ENCODE peak calls at places on chromosome 7, in seven cellular contexts. B, V, Y, W, P, L and A are unnamed samples.
A peak's percentile ranks its signal among the peaks of the same experiment; 100 is the strongest.

GRCh38 chr7:2009541-2010001 is 223.2 kb downstream of the MAD1L1 start:
- DNase-seq in B (no peak), V (no peak), Y (no peak), W (no peak), P (no peak), L (peak; percentile 26), A (no peak)

GRCh38 chr7:152522551-152522950 is 86.7 kb upstream of the KMT2C start:
- DNase-seq in B (no peak), V (no peak), Y (no peak), W (no peak), P (no peak), L (peak; percentile 74), A (no peak)

GRCh38 chr7:131016230-131016629 is 282.2 kb upstream of the KLF14 start:
- DNase-seq in B (no peak), V (no peak), Y (no peak), W (no peak), P (no peak), L (no peak), A (no peak)

GRCh38 chr7:131096267-131096927 is 231.3 kb upstream of the MKLN1 start:
- DNase-seq in B (no peak), V (no peak), Y (no peak), W (no peak), P (no peak), L (no peak), A (no peak)

GRCh38 chr7:35780070-35780469 is 20.8 kb upstream of the SEPTIN7 start:
- DNase-seq in B (no peak), V (no peak), Y (no peak), W (no peak), P (no peak), L (no peak), A (no peak)

GRCh38 chr7:155258233-155258575 is 39.5 kb upstream of the INSIG1 start:
- DNase-seq in B (peak; percentile 78), V (no peak), Y (no peak), W (no peak), P (no peak), L (no peak), A (no peak)

GRCh38 chr7:37977243-37977642 is 56.8 kb downstream of the EPDR1 start:
- DNase-seq in B (no peak), V (no peak), Y (no peak), W (no peak), P (no peak), L (no peak), A (no peak)

GRCh38 chr7:151799506-151799905 is 77.4 kb downstream of the PRKAG2 start:
- DNase-seq in B (no peak), V (no peak), Y (no peak), W (no peak), P (no peak), L (no peak), A (no peak)

GRCh38 chr7:27176343-27176731 is 2.2 kb upstream of the HOXA10 start:
- DNase-seq in B (no peak), V (no peak), Y (no peak), W (no peak), P (no peak), L (no peak), A (no peak)

GRCh38 chr7:151191544-151191943 is 4.5 kb upstream of the ASB10 start:
- DNase-seq in B (no peak), V (no peak), Y (no peak), W (no peak), P (no peak), L (no peak), A (no peak)

GRCh38 chr7:132430041-132430440 is 146.2 kb downstream of the PLXNA4 start:
- DNase-seq in B (no peak), V (no peak), Y (no peak), W (no peak), P (no peak), L (no peak), A (no peak)

GRCh38 chr7:133529861-133530260 is 277.0 kb downstream of the EXOC4 start:
- DNase-seq in B (no peak), V (no peak), Y (no peak), W (no peak), P (no peak), L (peak; percentile 34), A (no peak)

GRCh38 chr7:158422551-158423189 is 165.0 kb downstream of the PTPRN2 start:
- DNase-seq in B (no peak), V (no peak), Y (no peak), W (no peak), P (no peak), L (no peak), A (no peak)

GRCh38 chr7:87507446-87507845 is 32.0 kb upstream of the ABCB4 start:
- DNase-seq in B (no peak), V (no peak), Y (no peak), W (no peak), P (no peak), L (no peak), A (no peak)

GRCh38 chr7:147595076-147595475 is 995.5 kb upstream of the C7orf33 start:
- DNase-seq in B (no peak), V (no peak), Y (no peak), W (no peak), P (no peak), L (no peak), A (no peak)